ENCODE peak calls at places on chromosomes 2 and 18, in eight cellular contexts. D, X, O, T, A, H, S and K are unnamed samples.

GRCh38 chr2:174901075-174901474 is 104.1 kb downstream of the CHN1 start:
- DNase-seq in D (no peak), X (no peak), O (no peak), T (no peak), A (no peak), H (no peak), S (peak), K (no peak)

GRCh38 chr2:38947241-38948239 is 57.9 kb downstream of the ARHGEF33 start:
- DNase-seq in D (peak), X (peak), O (peak), T (peak), A (peak), H (peak), S (peak), K (peak)

GRCh38 chr2:217934321-217935131 is 68.3 kb downstream of the TNS1 start:
- DNase-seq in D (peak), X (peak), O (no peak), T (peak), A (no peak), H (no peak), S (peak), K (peak)

GRCh38 chr18:22564036-22564435 is 146.3 kb upstream of the CTAGE1 start:
- DNase-seq in D (no peak), X (peak), O (no peak), T (no peak), A (no peak), H (no peak), S (peak), K (no peak)

GRCh38 chr2:220789961-220790360 is 782.1 kb downstream of the EPHA4 start:
- DNase-seq in D (no peak), X (peak), O (no peak), T (no peak), A (no peak), H (no peak), S (peak), K (no peak)

GRCh38 chr2:20650412-20650879 is 452 bp downstream of the HS1BP3 start:
- DNase-seq in D (no peak), X (no peak), O (no peak), T (no peak), A (no peak), H (peak), S (peak), K (peak)

GRCh38 chr2:54329482-54330225 is 73.6 kb upstream of the TSPYL6 start:
- DNase-seq in D (no peak), X (peak), O (no peak), T (no peak), A (no peak), H (no peak), S (peak), K (no peak)

GRCh38 chr2:235170536-235171510 is 219.0 kb downstream of the SH3BP4 start:
- DNase-seq in D (peak), X (peak), O (no peak), T (peak), A (no peak), H (no peak), S (peak), K (no peak)

GRCh38 chr2:104868081-104868806 is 14.3 kb downstream of the POU3F3 start:
- DNase-seq in D (no peak), X (no peak), O (no peak), T (no peak), A (no peak), H (no peak), S (no peak), K (no peak)

GRCh38 chr2:86078801-86079545 is 26.7 kb downstream of the POLR1A start:
- DNase-seq in D (no peak), X (peak), O (no peak), T (no peak), A (peak), H (peak), S (peak), K (peak)

GRCh38 chr2:85548608-85548900 is 9.6 kb downstream of the MAT2A start:
- DNase-seq in D (no peak), X (no peak), O (no peak), T (no peak), A (no peak), H (no peak), S (no peak), K (no peak)

GRCh38 chr18:74084184-74084583 is 63.5 kb downstream of the FBXO15 start:
- DNase-seq in D (no peak), X (no peak), O (no peak), T (no peak), A (no peak), H (no peak), S (no peak), K (no peak)

GRCh38 chr18:74083071-74083954 is 64.3 kb downstream of the FBXO15 start:
- DNase-seq in D (no peak), X (no peak), O (no peak), T (no peak), A (peak), H (no peak), S (no peak), K (no peak)

GRCh38 chr18:74078257-74078656 is 69.4 kb downstream of the FBXO15 start:
- DNase-seq in D (no peak), X (no peak), O (no peak), T (no peak), A (no peak), H (no peak), S (no peak), K (no peak)

GRCh38 chr18:74081966-74082365 is 65.7 kb downstream of the FBXO15 start:
- DNase-seq in D (no peak), X (no peak), O (no peak), T (no peak), A (no peak), H (no peak), S (no peak), K (no peak)

DNA sequence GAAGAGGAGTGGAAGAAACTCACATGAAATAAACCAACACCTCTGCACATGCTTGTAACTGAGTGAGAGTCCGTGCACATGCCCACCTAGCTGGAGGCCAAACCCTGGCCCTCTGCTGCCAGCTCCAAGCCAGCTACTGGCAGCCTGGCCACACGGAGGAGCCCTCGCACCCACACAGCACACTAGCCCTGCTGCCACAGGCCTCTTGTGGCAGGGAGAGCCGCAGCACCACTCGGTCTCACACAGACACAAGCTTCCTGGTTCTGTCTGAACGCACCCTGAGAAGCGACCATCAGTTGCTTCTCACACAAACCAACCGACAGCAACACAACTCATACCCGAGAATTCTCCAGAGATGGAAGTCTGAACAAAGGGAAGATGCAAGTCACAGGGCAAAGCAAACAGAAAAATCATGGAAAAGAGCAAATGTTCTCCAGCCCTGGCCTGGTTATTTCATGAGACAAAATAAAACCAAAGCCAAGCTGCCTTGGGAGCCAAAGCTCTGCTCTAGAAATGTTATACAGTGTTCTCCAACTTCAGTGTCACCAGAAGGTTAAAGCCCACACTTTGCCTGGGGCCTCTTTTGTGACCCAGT is 65.1 kb downstream of the FBXO15 start:
- DNase-seq in D (no peak), X (peak), O (peak), T (peak), A (peak), H (peak), S (peak), K (peak)
- TF ChIP-seq CTCF in D (no peak), X (no peak), O (peak), T (peak), A (no peak), H (peak), S (peak), K (peak)

DNA sequence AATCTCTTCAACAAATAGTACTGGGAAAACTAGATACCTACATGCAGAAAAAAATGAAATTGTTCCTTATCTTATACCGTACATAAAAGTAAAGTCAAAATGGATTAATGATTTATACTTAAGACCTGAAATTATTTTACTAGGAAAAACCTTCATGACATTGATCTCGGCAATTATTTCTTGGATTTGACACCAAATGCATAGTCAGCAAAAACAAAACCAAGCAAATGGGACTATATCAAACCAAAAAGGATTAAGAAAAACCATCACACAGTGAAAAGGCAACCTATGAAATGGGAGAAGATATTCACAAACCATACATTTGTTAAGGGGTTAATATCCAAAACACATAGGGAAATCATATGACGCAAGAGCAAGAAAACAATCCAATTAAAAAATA is 433.6 kb downstream of the LRATD1 start:
- DNase-seq in D (no peak), X (no peak), O (no peak), T (no peak), A (no peak), H (no peak), S (no peak), K (no peak)
- TF ChIP-seq CTCF in D (no peak), X (no peak), O (no peak), T (no peak), A (no peak), H (no peak), S (no peak), K (no peak)

DNA sequence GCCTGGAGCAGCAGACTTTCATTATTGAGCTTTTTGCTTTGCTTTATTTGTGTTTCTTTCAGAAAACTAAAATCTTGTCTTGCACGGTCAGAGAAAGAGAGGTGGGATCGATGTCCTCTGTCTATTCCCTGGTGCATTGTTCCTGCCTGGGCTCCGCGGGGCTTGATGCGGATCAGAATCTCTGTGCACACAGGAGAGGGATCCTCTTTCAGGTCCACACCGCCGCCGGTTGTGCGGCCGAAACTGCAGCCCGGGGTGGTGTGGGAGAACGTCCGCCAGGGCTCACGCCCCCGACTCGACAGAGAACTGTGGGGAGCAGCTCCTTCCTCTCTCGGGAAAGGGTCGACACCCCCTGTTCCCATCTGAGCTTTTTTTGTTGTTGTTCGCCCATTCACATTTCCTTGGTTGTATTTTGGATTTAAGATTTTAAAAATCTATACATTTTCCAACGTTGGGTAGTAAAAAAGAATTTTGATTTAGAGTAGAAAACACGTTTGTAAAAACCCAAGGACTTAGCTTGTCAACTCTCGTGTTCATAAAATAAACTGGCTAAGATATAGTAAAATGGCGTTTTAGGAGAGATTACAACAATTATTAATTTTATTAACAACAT is 23.6 kb upstream of the ZNF516 start:
- DNase-seq in D (peak), X (no peak), O (no peak), T (peak), A (no peak), H (no peak), S (peak), K (no peak)
- TF ChIP-seq CTCF in D (no peak), X (no peak), O (no peak), T (no peak), A (no peak), H (no peak), S (peak), K (no peak)

GRCh38 chr2:96117701-96118588 is 1.6 kb upstream of the ADRA2B start:
- DNase-seq in D (no peak), X (no peak), O (no peak), T (peak), A (no peak), H (no peak), S (no peak), K (no peak)
- TF ChIP-seq CTCF in D (no peak), X (no peak), O (no peak), T (no peak), A (no peak), H (no peak), S (no peak), K (no peak)

GRCh38 chr2:182758379-182758778 is 42.3 kb downstream of the DNAJC10 start:
- DNase-seq in D (no peak), X (no peak), O (no peak), T (no peak), A (no peak), H (no peak), S (no peak), K (no peak)

GRCh38 chr2:182767578-182767977 is 51.5 kb downstream of the DNAJC10 start:
- DNase-seq in D (no peak), X (peak), O (no peak), T (no peak), A (no peak), H (no peak), S (peak), K (no peak)

GRCh38 chr2:182766626-182767025 is 50.6 kb downstream of the DNAJC10 start:
- DNase-seq in D (no peak), X (no peak), O (no peak), T (no peak), A (no peak), H (no peak), S (no peak), K (no peak)

GRCh38 chr2:182763311-182763912 is 47.4 kb downstream of the DNAJC10 start:
- DNase-seq in D (no peak), X (peak), O (no peak), T (no peak), A (no peak), H (no peak), S (peak), K (no peak)

DNA sequence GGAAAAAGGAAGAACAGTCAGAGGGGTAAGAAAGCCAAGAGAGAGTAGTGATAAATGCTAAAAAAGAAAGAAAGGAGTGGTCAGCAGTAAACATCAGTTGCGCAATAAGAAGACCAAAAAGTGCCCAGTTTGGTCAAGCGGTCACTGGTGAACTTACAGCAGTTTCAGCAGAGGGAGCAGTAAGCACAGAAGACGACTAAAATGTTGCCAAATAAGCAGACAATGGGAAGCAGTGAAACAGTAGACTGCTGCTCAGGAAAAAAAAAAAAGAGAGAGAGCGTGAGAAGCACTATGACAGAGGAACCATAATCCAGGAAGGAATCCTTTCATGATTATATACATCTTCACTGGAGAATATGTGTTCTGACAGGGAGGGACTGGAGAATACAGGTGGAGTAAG is 45.8 kb downstream of the DNAJC10 start:
- DNase-seq in D (no peak), X (peak), O (no peak), T (no peak), A (no peak), H (no peak), S (peak), K (no peak)
- TF ChIP-seq CTCF in D (peak), X (no peak), O (no peak), T (no peak), A (no peak), H (no peak), S (peak), K (peak)

DNA sequence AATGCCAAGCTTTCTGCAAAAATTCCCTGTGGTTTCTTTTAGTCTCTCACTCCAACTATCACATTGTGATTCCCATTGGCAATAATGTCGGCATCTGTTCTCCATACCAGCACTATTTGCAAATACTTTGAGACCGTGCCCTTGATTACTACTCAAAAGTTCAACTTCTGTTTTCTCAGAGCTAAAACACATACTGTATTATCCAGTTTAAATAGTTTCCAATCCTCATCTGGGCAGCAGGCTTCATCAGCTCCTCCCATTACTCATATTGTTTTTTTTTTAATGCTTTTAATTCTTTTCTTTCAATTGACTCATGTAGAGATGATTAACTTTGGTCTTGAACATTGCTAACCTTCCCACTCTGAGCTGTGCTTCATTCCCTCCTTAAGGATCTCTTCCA is 135.8 kb downstream of the METTL8 start:
- DNase-seq in D (no peak), X (peak), O (no peak), T (no peak), A (no peak), H (no peak), S (no peak), K (no peak)
- TF ChIP-seq CTCF in D (no peak), X (no peak), O (no peak), T (no peak), A (no peak), H (no peak), S (no peak), K (no peak)

GRCh38 chr2:95385570-95385984 is 16.9 kb upstream of the FAHD2A start:
- DNase-seq in D (no peak), X (no peak), O (no peak), T (no peak), A (no peak), H (no peak), S (no peak), K (no peak)

GRCh38 chr2:95386031-95386430 is 16.5 kb upstream of the FAHD2A start:
- DNase-seq in D (no peak), X (no peak), O (no peak), T (no peak), A (no peak), H (no peak), S (no peak), K (no peak)

GRCh38 chr2:95383635-95384027 is 18.9 kb upstream of the FAHD2A start:
- DNase-seq in D (no peak), X (no peak), O (no peak), T (no peak), A (no peak), H (no peak), S (no peak), K (no peak)

GRCh38 chr2:95382686-95383634 is 19.5 kb upstream of the FAHD2A start:
- DNase-seq in D (no peak), X (no peak), O (no peak), T (no peak), A (no peak), H (no peak), S (no peak), K (no peak)

GRCh38 chr2:95384854-95385569 is 17.5 kb upstream of the FAHD2A start:
- DNase-seq in D (peak), X (no peak), O (no peak), T (peak), A (no peak), H (no peak), S (no peak), K (no peak)
- TF ChIP-seq CTCF in D (no peak), X (no peak), O (no peak), T (no peak), A (no peak), H (no peak), S (no peak), K (no peak)

GRCh38 chr2:168254158-168254935 is 7.0 kb upstream of the STK39 start:
- DNase-seq in D (no peak), X (no peak), O (no peak), T (no peak), A (no peak), H (no peak), S (peak), K (no peak)
- TF ChIP-seq CTCF in D (no peak), X (no peak), O (no peak), T (no peak), A (no peak), H (no peak), S (no peak), K (no peak)

DNA sequence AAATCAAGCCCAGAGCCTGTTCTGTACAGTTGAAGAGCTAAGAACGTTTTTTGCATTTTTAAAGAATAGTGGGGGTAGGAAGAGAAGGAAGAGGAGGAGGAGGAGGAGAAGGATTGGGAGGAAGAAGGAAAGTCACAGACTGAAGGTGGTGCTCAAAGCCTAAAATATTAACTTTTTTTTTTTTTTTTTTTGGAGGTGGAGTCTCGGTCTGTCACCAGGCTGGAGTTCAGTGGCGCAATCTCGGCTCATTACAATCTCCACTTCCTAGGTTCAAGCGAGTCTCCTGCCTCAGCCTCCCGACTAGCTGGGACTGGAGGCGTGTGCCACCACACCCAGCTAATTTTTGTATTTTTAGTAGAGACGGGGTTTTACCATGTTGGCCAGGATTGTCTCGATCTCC is 18.3 kb upstream of the KLHL29 start:
- DNase-seq in D (no peak), X (no peak), O (no peak), T (no peak), A (no peak), H (no peak), S (peak), K (no peak)
- TF ChIP-seq CTCF in D (no peak), X (no peak), O (peak), T (no peak), A (no peak), H (no peak), S (no peak), K (no peak)

GRCh38 chr2:72198532-72199241 is 51.0 kb upstream of the CYP26B1 start:
- DNase-seq in D (no peak), X (peak), O (no peak), T (no peak), A (no peak), H (no peak), S (peak), K (no peak)
- TF ChIP-seq CTCF in D (no peak), X (peak), O (peak), T (no peak), A (no peak), H (no peak), S (peak), K (no peak)